ENCODE peak calls at places on chromosomes 5 and 9, in seven cellular contexts. N, Z, I, X, Q, Y and H are unnamed samples.

GRCh38 chr5:1542755-1543154 is 19.0 kb upstream of the LPCAT1 start:
- DNase-seq in N (no peak), Z (no peak), I (no peak), X (peak), Q (no peak), Y (peak), H (no peak)

GRCh38 chr5:98902733-98903132 is 26.1 kb downstream of the CHD1 start:
- DNase-seq in N (no peak), Z (no peak), I (no peak), X (peak), Q (no peak), Y (no peak), H (no peak)

GRCh38 chr5:41763096-41763495 is 107.1 kb downstream of the OXCT1 start:
- DNase-seq in N (no peak), Z (no peak), I (no peak), X (peak), Q (no peak), Y (peak), H (no peak)

GRCh38 chr5:1030801-1031271 is 22.2 kb downstream of the NKD2 start:
- DNase-seq in N (peak), Z (no peak), I (no peak), X (no peak), Q (no peak), Y (no peak), H (no peak)

GRCh38 chr9:121498150-121498486 is 1.5 kb downstream of the GGTA1 start:
- DNase-seq in N (no peak), Z (peak), I (peak), X (peak), Q (peak), Y (peak), H (peak)

GRCh38 chr5:65163698-65164097 is 318.0 kb downstream of the ADAMTS6 start:
- DNase-seq in N (no peak), Z (no peak), I (no peak), X (peak), Q (no peak), Y (no peak), H (no peak)

GRCh38 chr9:121026260-121026691 is 23.8 kb downstream of the C5 start:
- DNase-seq in N (no peak), Z (no peak), I (no peak), X (peak), Q (no peak), Y (no peak), H (no peak)

GRCh38 chr5:146344155-146345118 is 5.8 kb downstream of the POU4F3 start:
- DNase-seq in N (no peak), Z (no peak), I (no peak), X (no peak), Q (no peak), Y (peak), H (no peak)

GRCh38 chr5:124515494-124516222 is 230.8 kb downstream of the ZNF608 start:
- DNase-seq in N (no peak), Z (no peak), I (no peak), X (no peak), Q (no peak), Y (no peak), H (no peak)

GRCh38 chr5:122183098-122183794 is 53.9 kb downstream of the ZNF474 start:
- DNase-seq in N (peak), Z (no peak), I (no peak), X (peak), Q (peak), Y (no peak), H (no peak)

GRCh38 chr5:10157085-10157669 is 92.5 kb downstream of the ATPSCKMT start:
- DNase-seq in N (no peak), Z (no peak), I (no peak), X (no peak), Q (no peak), Y (no peak), H (no peak)

GRCh38 chr5:96121362-96121761 is 159.7 kb upstream of the ELL2 start:
- DNase-seq in N (no peak), Z (no peak), I (no peak), X (no peak), Q (no peak), Y (no peak), H (no peak)

GRCh38 chr9:134781895-134782294 is 98.7 kb upstream of the FCN2 start:
- DNase-seq in N (no peak), Z (no peak), I (no peak), X (no peak), Q (no peak), Y (no peak), H (peak)

GRCh38 chr9:8338742-8339425 is 539.3 kb upstream of the DMAC1 start:
- DNase-seq in N (no peak), Z (no peak), I (no peak), X (peak), Q (no peak), Y (no peak), H (no peak)

GRCh38 chr9:5388026-5388806 is 48.5 kb upstream of the RLN1 start:
- DNase-seq in N (no peak), Z (no peak), I (no peak), X (peak), Q (no peak), Y (peak), H (no peak)

GRCh38 chr9:138080979-138081378 is 203.4 kb downstream of the CACNA1B start:
- DNase-seq in N (no peak), Z (no peak), I (no peak), X (no peak), Q (no peak), Y (no peak), H (no peak)

GRCh38 chr5:178278358-178279023 is 45.9 kb upstream of the PHYKPL start:
- DNase-seq in N (no peak), Z (no peak), I (no peak), X (no peak), Q (no peak), Y (no peak), H (no peak)

GRCh38 chr5:61286446-61287132 is 45.5 kb upstream of the ZSWIM6 start:
- DNase-seq in N (no peak), Z (no peak), I (no peak), X (peak), Q (no peak), Y (no peak), H (no peak)

GRCh38 chr5:96968074-96968473 is 32.2 kb downstream of the LNPEP start:
- DNase-seq in N (no peak), Z (no peak), I (no peak), X (peak), Q (no peak), Y (no peak), H (no peak)

GRCh38 chr9:128688501-128689292 is at the start of gene SET:
- DNase-seq in N (peak), Z (peak), I (peak), X (peak), Q (peak), Y (peak), H (peak)

GRCh38 chr5:79546782-79547428 is 33.0 kb upstream of the HOMER1 start:
- DNase-seq in N (no peak), Z (no peak), I (no peak), X (no peak), Q (no peak), Y (no peak), H (no peak)

GRCh38 chr9:137244486-137245449 is 3.7 kb downstream of the TUBB4B start:
- DNase-seq in N (no peak), Z (no peak), I (no peak), X (no peak), Q (no peak), Y (no peak), H (no peak)

GRCh38 chr5:135019314-135019713 is 14.7 kb downstream of the PITX1 start:
- DNase-seq in N (peak), Z (no peak), I (no peak), X (no peak), Q (peak), Y (no peak), H (no peak)

GRCh38 chr5:121526908-121527307 is 324.8 kb upstream of the FTMT start:
- DNase-seq in N (no peak), Z (no peak), I (no peak), X (no peak), Q (no peak), Y (no peak), H (no peak)

GRCh38 chr9:126050605-126050990 is 276.0 kb upstream of the MVB12B start:
- DNase-seq in N (peak), Z (no peak), I (no peak), X (no peak), Q (no peak), Y (no peak), H (no peak)